ENCODE peak calls at places on chromosomes 13 and 19, in seven cellular contexts. Y, A, U, O, F, B and R are unnamed samples. For H3K27me3, the result is how much of the 10 kb centered on the place peaks cover.

GRCh38 chr13:33958964-33959363 is 141.0 kb downstream of the RFC3 start:
- DNase-seq in Y (no peak), A (no peak), U (no peak), O (no peak), F (no peak), B (no peak), R (no peak)

GRCh38 chr13:74325106-74325505 is 190.9 kb upstream of the KLF12 start:
- DNase-seq in Y (peak), A (no peak), U (peak), O (peak), F (no peak), B (no peak), R (peak)

GRCh38 chr13:31864307-31864706 is 125.0 kb downstream of the RXFP2 start:
- DNase-seq in Y (no peak), A (no peak), U (no peak), O (no peak), F (no peak), B (no peak), R (no peak)

GRCh38 chr13:104256701-104257100 is 1190.5 kb upstream of the SLC10A2 start:
- DNase-seq in Y (no peak), A (no peak), U (no peak), O (no peak), F (no peak), B (no peak), R (no peak)

GRCh38 chr13:22198656-22199217 is 527.9 kb downstream of the FGF9 start:
- DNase-seq in Y (no peak), A (no peak), U (no peak), O (no peak), F (no peak), B (no peak), R (no peak)

GRCh38 chr13:98999635-98999952 is 21.7 kb upstream of the DOCK9 start:
- DNase-seq in Y (no peak), A (no peak), U (no peak), O (no peak), F (no peak), B (no peak), R (no peak)

GRCh38 chr13:40639226-40639681 is 27.2 kb downstream of the FOXO1 start:
- DNase-seq in Y (no peak), A (no peak), U (no peak), O (peak), F (no peak), B (no peak), R (no peak)

GRCh38 chr19:13953021-13953531 is 767 bp downstream of the DCAF15 start:
- DNase-seq in Y (no peak), A (no peak), U (peak), O (no peak), F (no peak), B (no peak), R (no peak)

GRCh38 chr13:90261343-90261742 is 1086.1 kb upstream of the MIR17HG start:
- DNase-seq in Y (no peak), A (no peak), U (no peak), O (no peak), F (no peak), B (no peak), R (no peak)

GRCh38 chr13:92312823-92313222 is 913.8 kb upstream of the GPC6 start:
- DNase-seq in Y (no peak), A (no peak), U (no peak), O (no peak), F (no peak), B (no peak), R (no peak)

GRCh38 chr13:109318945-109319590 is 467.3 kb downstream of the IRS2 start:
- DNase-seq in Y (no peak), A (no peak), U (no peak), O (no peak), F (no peak), B (no peak), R (no peak)

GRCh38 chr13:87356314-87356713 is 314.9 kb upstream of the SLITRK5 start:
- DNase-seq in Y (no peak), A (no peak), U (no peak), O (no peak), F (no peak), B (no peak), R (no peak)

GRCh38 chr13:48235100-48235813 is 2.3 kb downstream of the ITM2B start:
- DNase-seq in Y (peak), A (no peak), U (peak), O (no peak), F (no peak), B (peak), R (no peak)

GRCh38 chr13:80611310-80611709 is 270.4 kb upstream of the SPRY2 start:
- DNase-seq in Y (no peak), A (no peak), U (no peak), O (no peak), F (no peak), B (no peak), R (no peak)

GRCh38 chr19:13207237-13208130 is 57.3 kb downstream of the IER2 start:
- DNase-seq in Y (no peak), A (no peak), U (no peak), O (peak), F (no peak), B (no peak), R (peak)

GRCh38 chr19:47266401-47266885 is 8.2 kb upstream of the INAFM1 start:
- DNase-seq in Y (no peak), A (no peak), U (no peak), O (no peak), F (no peak), B (no peak), R (no peak)

GRCh38 chr19:21117041-21117907 is 24.6 kb upstream of the ZNF431 start:
- DNase-seq in Y (no peak), A (no peak), U (no peak), O (no peak), F (no peak), B (no peak), R (no peak)

GRCh38 chr19:4557186-4557970 is 2.1 kb downstream of the SEMA6B start:
- DNase-seq in Y (no peak), A (no peak), U (no peak), O (no peak), F (no peak), B (no peak), R (no peak)

GRCh38 chr19:3095375-3096191 is 1.4 kb downstream of the GNA11 start:
- DNase-seq in Y (peak), A (peak), U (no peak), O (no peak), F (no peak), B (peak), R (no peak)

GRCh38 chr19:7132054-7132453 is 62.6 kb downstream of the ZNF557 start:
- DNase-seq in Y (no peak), A (no peak), U (no peak), O (no peak), F (no peak), B (no peak), R (no peak)

GRCh38 chr19:47110521-47111080 is 3.0 kb downstream of the ZC3H4 start:
- DNase-seq in Y (peak), A (no peak), U (no peak), O (no peak), F (no peak), B (peak), R (no peak)

GRCh38 chr13:99072356-99072755 is 94.5 kb upstream of the DOCK9 start:
- DNase-seq in Y (no peak), A (no peak), U (no peak), O (no peak), F (no peak), B (no peak), R (no peak)

GRCh38 chr13:77465595-77466195 is 69.8 kb upstream of the SCEL start:
- DNase-seq in Y (no peak), A (no peak), U (no peak), O (no peak), F (no peak), B (no peak), R (no peak)

GRCh38 chr13:28035146-28035782 is 46.8 kb upstream of the URAD start:
- DNase-seq in Y (no peak), A (no peak), U (peak), O (no peak), F (no peak), B (no peak), R (no peak)

GRCh38 chr13:110957181-110957884 is 42.5 kb upstream of the ANKRD10 start:
- DNase-seq in Y (no peak), A (no peak), U (no peak), O (no peak), F (no peak), B (peak), R (no peak)

GRCh38 chr13:19597523-19597922 is 35.9 kb upstream of the MPHOSPH8 start:
- DNase-seq in Y (no peak), A (no peak), U (no peak), O (no peak), F (peak), B (no peak), R (no peak)

GRCh38 chr19:8396563-8397203 is 6.5 kb downstream of the RAB11B start:
- DNase-seq in Y (peak), A (no peak), U (peak), O (peak), F (peak), B (peak), R (peak)

GRCh38 chr19:3175761-3176714 is 2.5 kb upstream of the S1PR4 start:
- DNase-seq in Y (peak), A (no peak), U (peak), O (no peak), F (no peak), B (no peak), R (no peak)

GRCh38 chr19:47518854-47519253 is 4.0 kb upstream of the NAPA start:
- DNase-seq in Y (no peak), A (no peak), U (no peak), O (no peak), F (no peak), B (no peak), R (no peak)

GRCh38 chr13:102825921-102826706 is 19.7 kb upstream of the ERCC5 start:
- DNase-seq in Y (no peak), A (no peak), U (no peak), O (no peak), F (no peak), B (no peak), R (no peak)

GRCh38 chr19:55443824-55444719 is 972 bp upstream of the SHISA7 start:
- DNase-seq in Y (no peak), A (no peak), U (no peak), O (no peak), F (no peak), B (no peak), R (no peak)

GRCh38 chr19:48152552-48152951 is 17.6 kb downstream of the LIG1 start:
- DNase-seq in Y (peak), A (no peak), U (peak), O (peak), F (no peak), B (peak), R (peak)

GRCh38 chr13:49240017-49240416 is 7.7 kb upstream of the CDADC1 start:
- DNase-seq in Y (no peak), A (no peak), U (no peak), O (no peak), F (no peak), B (peak), R (no peak)

GRCh38 chr19:49605605-49606004 is 14.6 kb downstream of the PRR12 start:
- DNase-seq in Y (no peak), A (no peak), U (no peak), O (no peak), F (no peak), B (no peak), R (no peak)

GRCh38 chr13:99726261-99726894 is 225.1 kb downstream of the TM9SF2 start:
- DNase-seq in Y (no peak), A (no peak), U (no peak), O (no peak), F (no peak), B (no peak), R (no peak)

DNA sequence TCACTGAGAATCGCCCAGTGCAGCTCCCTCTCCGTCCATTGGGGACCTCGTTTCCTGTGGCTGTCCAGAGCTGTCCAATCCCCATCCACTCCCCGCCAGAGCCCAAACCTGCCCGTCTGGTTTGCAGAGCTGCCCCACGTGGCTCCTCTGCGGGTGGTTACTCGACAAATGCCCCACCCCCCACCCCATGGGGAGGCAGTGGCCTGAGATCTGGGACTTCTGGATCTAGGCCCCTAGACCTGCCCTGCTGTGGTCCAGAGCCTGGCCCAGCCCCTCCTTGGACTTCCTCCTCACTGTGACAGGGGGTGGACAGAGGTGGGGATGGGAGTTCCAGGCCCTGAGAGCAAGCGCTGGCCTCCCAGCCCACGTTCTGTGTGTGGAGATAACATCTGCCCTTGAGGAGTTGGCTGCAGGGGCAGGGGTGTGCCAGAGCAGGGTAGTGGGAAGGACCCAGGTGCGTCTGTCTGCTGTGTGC is 29.1 kb downstream of the PAK4 start:
- DNase-seq in Y (peak), A (no peak), U (peak), O (no peak), F (no peak), B (no peak), R (no peak)
- TF ChIP-seq CTCF in Y (peak), A (no peak), U (no peak), O (no peak), F (no peak), B (no peak), R (no peak)

GRCh38 chr13:42656136-42656535 is 82.2 kb downstream of the TNFSF11 start:
- DNase-seq in Y (no peak), A (no peak), U (no peak), O (no peak), F (no peak), B (no peak), R (no peak)

GRCh38 chr13:42654760-42655159 is 80.8 kb downstream of the TNFSF11 start:
- DNase-seq in Y (no peak), A (no peak), U (no peak), O (no peak), F (no peak), B (no peak), R (no peak)

GRCh38 chr13:42653694-42654093 is 79.7 kb downstream of the TNFSF11 start:
- DNase-seq in Y (no peak), A (no peak), U (no peak), O (no peak), F (no peak), B (no peak), R (no peak)

GRCh38 chr13:42652642-42653415 is 78.9 kb downstream of the TNFSF11 start:
- DNase-seq in Y (no peak), A (no peak), U (no peak), O (no peak), F (no peak), B (no peak), R (no peak)

GRCh38 chr13:42654212-42654611 is 80.3 kb downstream of the TNFSF11 start:
- DNase-seq in Y (no peak), A (no peak), U (no peak), O (no peak), F (no peak), B (no peak), R (no peak)
- H3K27me3 ChIP-seq in Y (under half), A (under half), U (under half), O (under half), F (under half), B (under half), R (under half)

GRCh38 chr13:26216042-26216441 is 6.1 kb downstream of the RNF6 start:
- DNase-seq in Y (no peak), A (no peak), U (no peak), O (no peak), F (no peak), B (no peak), R (no peak)
- H3K27ac ChIP-seq in Y (no peak), A (no peak), U (no peak), O (no peak), F (no peak), B (no peak), R (no peak)

DNA sequence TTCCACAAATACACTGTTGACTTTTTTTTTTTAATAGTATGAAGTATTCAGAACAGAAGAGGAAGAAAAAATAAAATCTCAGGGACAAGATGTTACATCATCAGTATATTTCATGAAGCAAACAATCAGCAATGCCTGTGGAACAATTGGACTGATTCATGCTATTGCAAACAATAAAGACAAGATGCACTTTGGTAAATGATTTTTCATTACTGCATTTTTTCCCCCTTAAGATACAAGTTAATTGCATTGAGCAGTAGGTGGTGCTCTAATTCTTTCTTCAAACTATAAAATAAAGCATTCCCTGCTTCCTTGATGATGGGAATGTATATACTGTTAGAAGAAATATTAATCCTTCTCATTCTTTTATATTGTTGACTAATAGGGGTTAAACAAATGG is 17.1 kb downstream of the UCHL3 start:
- DNase-seq in Y (no peak), A (no peak), U (no peak), O (no peak), F (no peak), B (no peak), R (no peak)
- TF ChIP-seq CTCF in Y (peak), A (no peak), U (peak), O (no peak), F (peak), B (peak), R (no peak)

GRCh38 chr13:113782472-113782871 is 23.4 kb downstream of the TMEM255B start:
- DNase-seq in Y (no peak), A (no peak), U (no peak), O (no peak), F (no peak), B (no peak), R (no peak)
- H3K27me3 ChIP-seq in Y (under half), A (under half), U (under half), O (under half), F (under half), B (under half), R (under half)

DNA sequence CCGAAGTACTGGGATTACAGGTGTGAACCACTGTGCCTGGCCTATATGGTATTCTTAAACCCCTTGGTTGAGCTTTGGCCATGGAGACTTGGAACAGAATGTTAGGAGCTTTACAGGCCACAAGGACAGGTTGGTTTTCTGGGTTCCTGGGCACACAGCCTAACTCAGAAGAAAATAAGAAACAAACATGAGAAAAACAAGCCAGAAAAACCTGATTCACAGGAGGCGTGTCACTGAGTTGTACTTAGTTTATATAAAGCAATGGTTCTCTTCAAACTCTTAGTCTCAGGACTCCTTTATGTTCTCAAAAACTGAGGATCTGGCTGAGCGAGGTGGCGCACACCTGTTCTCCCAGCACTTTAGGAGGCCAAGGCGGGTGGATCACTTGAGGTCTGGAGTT is 125.1 kb upstream of the SPATA13 start:
- DNase-seq in Y (peak), A (no peak), U (peak), O (no peak), F (no peak), B (no peak), R (no peak)
- H3K27ac ChIP-seq in Y (peak), A (peak), U (peak), O (no peak), F (no peak), B (no peak), R (peak)

GRCh38 chr13:44972956-44973581 is 16.2 kb downstream of the NUFIP1 start:
- DNase-seq in Y (no peak), A (no peak), U (no peak), O (no peak), F (no peak), B (no peak), R (no peak)

GRCh38 chr13:44961997-44962396 is 27.3 kb downstream of the NUFIP1 start:
- DNase-seq in Y (no peak), A (no peak), U (no peak), O (no peak), F (no peak), B (no peak), R (no peak)

GRCh38 chr13:44969858-44970484 is 19.3 kb downstream of the NUFIP1 start:
- DNase-seq in Y (no peak), A (no peak), U (peak), O (no peak), F (no peak), B (no peak), R (no peak)

GRCh38 chr13:44971656-44972595 is 17.3 kb downstream of the NUFIP1 start:
- DNase-seq in Y (no peak), A (no peak), U (no peak), O (no peak), F (no peak), B (no peak), R (no peak)

DNA sequence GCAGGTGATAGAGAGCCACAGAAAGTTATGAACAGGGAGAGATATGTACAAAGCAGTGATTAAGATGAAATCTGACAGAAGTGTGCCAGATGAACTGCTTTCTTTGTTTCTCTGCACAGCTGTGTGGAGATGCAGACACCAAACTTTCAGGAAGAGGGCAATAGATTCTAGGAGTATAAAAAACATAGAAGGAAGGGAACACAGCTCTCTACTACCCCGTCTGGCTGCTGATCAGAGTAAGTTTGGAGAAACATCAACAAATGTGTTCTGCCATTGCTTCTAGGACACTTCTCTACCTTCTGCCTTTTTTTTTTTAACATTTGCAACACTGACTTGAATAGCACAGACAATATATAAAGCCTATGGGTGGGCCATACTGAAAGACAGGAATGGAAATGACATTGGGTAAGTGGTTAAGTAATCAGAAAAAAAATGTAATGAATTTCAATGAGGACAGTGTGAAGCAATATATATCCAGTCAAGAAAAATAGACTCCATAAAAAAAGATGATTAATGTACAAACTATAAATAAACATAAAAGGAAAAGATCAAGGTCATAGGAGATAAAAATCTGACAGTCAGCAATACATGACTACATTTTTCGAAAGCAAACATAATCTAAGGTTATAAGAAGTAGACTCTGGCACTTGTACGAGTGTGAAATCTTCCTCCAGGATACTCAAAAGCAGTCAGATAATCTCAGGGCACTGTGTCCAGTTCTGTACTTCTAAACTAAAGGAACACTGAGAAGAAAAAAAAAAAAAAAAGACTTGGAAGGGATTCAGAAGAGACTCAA is 21.4 kb downstream of the NUFIP1 start:
- DNase-seq in Y (no peak), A (no peak), U (peak), O (no peak), F (no peak), B (no peak), R (no peak)
- TF ChIP-seq CTCF in Y (peak), A (no peak), U (no peak), O (no peak), F (no peak), B (no peak), R (peak)

GRCh38 chr19:50659318-50660082 is 10.3 kb downstream of the C19orf81 start:
- DNase-seq in Y (no peak), A (no peak), U (no peak), O (no peak), F (no peak), B (no peak), R (no peak)
- H3K27me3 ChIP-seq in Y (under half), A (half or more), U (under half), O (under half), F (under half), B (under half), R (under half)